ENCODE peak calls at places on chromosome 19, in four cellular contexts. C is fibroblast of mammary gland, O is uterus, T is OCI-LY7. Y is an unnamed sample.

GRCh38 chr19:5934779-5935472 is 20.9 kb downstream of the CAPS start:
- DNase-seq in C (peak), O (peak), T (no peak), Y (no peak)

GRCh38 chr19:37936166-37936565 is 29.2 kb downstream of the SIPA1L3 start:
- DNase-seq in C (no peak), O (no peak), T (no peak), Y (no peak)

GRCh38 chr19:7779631-7780486 is 16.8 kb downstream of the CLEC4M start:
- DNase-seq in C (no peak), O (no peak), T (no peak), Y (no peak)

GRCh38 chr19:17260842-17261325 is 3.7 kb downstream of the USHBP1 start:
- DNase-seq in C (peak), O (peak), T (peak), Y (peak)

GRCh38 chr19:49895566-49896297 is 955 bp downstream of the IL4I1 start:
- DNase-seq in C (no peak), O (no peak), T (no peak), Y (no peak)

GRCh38 chr19:30353394-30353793 is 18.8 kb upstream of the ZNF536 start:
- DNase-seq in C (no peak), O (no peak), T (no peak), Y (no peak)

GRCh38 chr19:38434549-38435051 is 1.1 kb downstream of the RYR1 start:
- DNase-seq in C (no peak), O (no peak), T (no peak), Y (no peak)

GRCh38 chr19:47183579-47183978 is 47.4 kb downstream of the BBC3 start:
- DNase-seq in C (no peak), O (no peak), T (no peak), Y (no peak)

GRCh38 chr19:44848036-44848804 is 2.1 kb downstream of the NECTIN2 start:
- DNase-seq in C (peak), O (peak), T (no peak), Y (peak)

GRCh38 chr19:29673451-29674371 is 8.4 kb downstream of the PLEKHF1 start:
- DNase-seq in C (no peak), O (no peak), T (no peak), Y (no peak)

GRCh38 chr19:55226273-55226672 is 2.3 kb downstream of the TMEM86B start:
- DNase-seq in C (no peak), O (no peak), T (no peak), Y (no peak)

GRCh38 chr19:47225746-47226425 is 5.1 kb downstream of the BBC3 start:
- DNase-seq in C (peak), O (peak), T (peak), Y (peak)

GRCh38 chr19:39408392-39409206 is 2.0 kb downstream of the ZFP36 start:
- DNase-seq in C (peak), O (peak), T (no peak), Y (peak)

GRCh38 chr19:898663-899062 is 5.4 kb downstream of the RNU6-9 start:
- DNase-seq in C (no peak), O (no peak), T (peak), Y (no peak)

GRCh38 chr19:8663920-8664670 is 33.7 kb downstream of the NFILZ start:
- DNase-seq in C (no peak), O (no peak), T (peak), Y (no peak)

GRCh38 chr19:8609210-8610040 is 1.1 kb downstream of the ADAMTS10 start:
- DNase-seq in C (peak), O (peak), T (no peak), Y (no peak)

GRCh38 chr19:46818812-46819211 is 30.4 kb upstream of the SLC1A5 start:
- DNase-seq in C (peak), O (no peak), T (peak), Y (no peak)

GRCh38 chr19:44552324-44552723 is 22.8 kb upstream of the CEACAM20 start:
- DNase-seq in C (peak), O (no peak), T (peak), Y (peak)

GRCh38 chr19:39502640-39503417 is 4.1 kb downstream of the DLL3 start:
- DNase-seq in C (peak), O (peak), T (peak), Y (peak)

GRCh38 chr19:4369888-4370260 is 26.5 kb downstream of the MPND start:
- DNase-seq in C (peak), O (no peak), T (peak), Y (peak)

GRCh38 chr19:23817519-23817918 is 58.8 kb upstream of the ZNF681 start:
- DNase-seq in C (peak), O (peak), T (peak), Y (peak)

GRCh38 chr19:46297700-46298476 is 1.0 kb downstream of the HIF3A start:
- DNase-seq in C (peak), O (peak), T (no peak), Y (no peak)

GRCh38 chr19:56348289-56348877 is 33.7 kb upstream of the ZSCAN5A start:
- DNase-seq in C (peak), O (no peak), T (peak), Y (peak)

GRCh38 chr19:6967962-6968361 is 53.3 kb downstream of the MBD3L2B start:
- DNase-seq in C (no peak), O (no peak), T (no peak), Y (no peak)

GRCh38 chr19:58474997-58475713 is 997 bp upstream of the ZNF446 start:
- DNase-seq in C (peak), O (no peak), T (no peak), Y (no peak)

GRCh38 chr19:40231544-40232424 is 5.3 kb upstream of the CCNP start:
- DNase-seq in C (no peak), O (no peak), T (no peak), Y (no peak)

GRCh38 chr19:27714857-27715256 is 1498.1 kb downstream of the UQCRFS1 start:
- DNase-seq in C (no peak), O (no peak), T (no peak), Y (no peak)

GRCh38 chr19:7860902-7861618 is 13.1 kb downstream of the PRR36 start:
- DNase-seq in C (no peak), O (no peak), T (no peak), Y (no peak)

GRCh38 chr19:17952041-17952976 is 14.6 kb upstream of the KCNN1 start:
- DNase-seq in C (no peak), O (no peak), T (no peak), Y (no peak)

GRCh38 chr19:51295382-51296126 is 15.9 kb upstream of the IGLON5 start:
- DNase-seq in C (no peak), O (no peak), T (no peak), Y (no peak)

GRCh38 chr19:39082745-39083598 is 1.2 kb upstream of the ACP7 start:
- DNase-seq in C (no peak), O (no peak), T (no peak), Y (peak)

GRCh38 chr19:12806242-12807131 is at the start of gene RNASEH2A:
- DNase-seq in C (peak), O (peak), T (peak), Y (peak)
- TF ChIP-seq CTCF in C (no peak), O (peak), T (no peak), Y (no peak)

DNA sequence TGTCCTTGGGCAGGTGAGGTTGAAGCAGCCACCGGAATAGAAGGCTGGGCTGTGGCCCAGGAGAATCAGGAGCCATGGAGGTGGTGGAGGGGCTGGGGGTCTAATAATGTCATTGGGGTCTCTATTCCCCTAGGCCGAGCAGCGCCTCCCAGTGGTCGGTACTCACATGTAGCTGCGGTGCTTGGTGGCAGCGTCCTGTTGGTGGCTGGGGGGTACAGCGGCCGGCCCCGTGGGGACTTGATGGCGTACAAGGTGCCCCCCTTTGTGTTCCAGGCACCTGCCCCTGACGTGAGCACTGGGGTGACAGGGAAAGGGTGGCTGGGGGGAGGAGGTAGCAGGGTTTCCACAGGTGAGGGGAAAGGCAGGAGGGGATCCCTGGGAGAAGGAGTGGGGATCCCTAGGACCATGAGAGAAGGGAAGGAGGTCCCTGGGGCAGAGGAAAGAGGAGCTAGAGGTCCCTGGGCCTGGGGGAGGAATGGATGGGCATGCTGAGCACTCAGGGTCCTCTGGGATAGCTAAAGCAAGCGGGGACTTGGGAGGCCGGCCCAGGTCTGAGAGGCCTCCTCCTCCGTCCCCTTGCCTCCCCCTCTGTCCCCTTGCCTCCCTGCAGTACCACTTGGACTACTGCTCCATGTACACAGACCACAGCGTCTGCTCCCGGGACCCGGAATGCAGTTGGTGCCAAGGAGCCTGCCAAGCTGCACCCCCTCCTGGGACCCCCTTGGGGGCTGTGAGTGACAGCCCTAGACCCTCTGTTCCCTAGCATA is 18.1 kb downstream of the MEGF8 start:
- DNase-seq in C (no peak), O (no peak), T (no peak), Y (no peak)
- TF ChIP-seq CTCF in C (peak), O (no peak), T (peak), Y (no peak)

DNA sequence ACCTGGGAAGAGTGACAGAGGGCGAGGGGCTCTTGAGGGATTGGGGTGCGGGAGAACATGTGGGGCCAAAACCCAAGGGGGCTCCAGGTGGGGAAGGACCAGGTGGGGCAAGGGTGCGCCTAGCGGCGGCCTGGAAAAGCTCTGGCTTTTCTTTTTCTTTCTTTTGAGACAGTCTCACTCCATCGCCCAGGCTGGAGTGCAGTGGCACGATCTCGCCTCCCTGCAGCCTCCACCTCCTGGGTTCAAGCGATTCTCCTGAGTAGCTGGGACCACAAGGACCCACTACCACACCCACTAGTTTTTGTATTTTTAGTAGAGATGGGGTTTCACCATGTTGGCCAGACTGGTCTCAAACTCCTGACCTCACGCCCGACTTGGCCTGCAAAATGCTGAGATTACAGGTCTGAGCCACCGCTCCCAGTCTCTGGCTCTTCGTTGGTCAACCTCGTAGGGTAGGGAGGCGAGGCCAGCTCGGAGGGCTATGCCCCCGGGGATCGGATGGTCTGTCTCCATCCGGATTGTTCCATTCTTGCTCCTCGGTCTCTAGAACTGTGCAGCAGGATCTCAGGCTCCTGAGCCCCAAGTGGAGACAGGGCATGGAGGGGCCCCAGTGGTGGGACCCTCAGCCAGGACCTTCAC is 3.7 kb downstream of the GADD45B start:
- DNase-seq in C (no peak), O (no peak), T (peak), Y (no peak)
- TF ChIP-seq CTCF in C (no peak), O (no peak), T (peak), Y (peak)

GRCh38 chr19:35054626-35055025 is 13.1 kb downstream of the HPN start:
- DNase-seq in C (no peak), O (no peak), T (no peak), Y (no peak)

GRCh38 chr19:35051796-35052195 is 10.3 kb downstream of the HPN start:
- DNase-seq in C (no peak), O (no peak), T (no peak), Y (no peak)

GRCh38 chr19:35055715-35056179 is 14.2 kb downstream of the HPN start:
- DNase-seq in C (no peak), O (no peak), T (peak), Y (peak)

GRCh38 chr19:35052599-35053190 is 11.2 kb downstream of the HPN start:
- DNase-seq in C (no peak), O (no peak), T (no peak), Y (no peak)

GRCh38 chr19:35053667-35054293 is 12.3 kb downstream of the HPN start:
- DNase-seq in C (no peak), O (no peak), T (no peak), Y (no peak)
- TF ChIP-seq CTCF in C (no peak), O (no peak), T (no peak), Y (no peak)

Y was measured in bronchial epithelial cell.